ENCODE peak calls at places on chromosomes 3 and 15, in seven cellular contexts. One of them, this sample, is unnamed. For H3K4me1, the result is how much of the 10 kb centered on the place peaks cover.

GRCh38 chr15:70313099-70314017 is 215.6 kb upstream of the TLE3 start:
- DNase-seq in IMR-90: no peak
- DNase-seq in A549: no peak
- DNase-seq in psoas muscle: no peak
- DNase-seq in pancreas: no peak
- DNase-seq in body of pancreas: no peak
- DNase-seq in fibroblast of lung: no peak
- DNase-seq in this sample: no peak

GRCh38 chr15:45023659-45024320 is 795 bp downstream of the SORD start:
- DNase-seq in IMR-90: peak
- DNase-seq in A549: peak
- DNase-seq in psoas muscle: no peak
- DNase-seq in pancreas: no peak
- DNase-seq in body of pancreas: no peak
- DNase-seq in fibroblast of lung: peak
- DNase-seq in this sample: no peak

GRCh38 chr15:50940506-50940905 is 32.0 kb downstream of the AP4E1 start:
- DNase-seq in IMR-90: peak
- DNase-seq in A549: peak
- DNase-seq in psoas muscle: no peak
- DNase-seq in pancreas: no peak
- DNase-seq in body of pancreas: no peak
- DNase-seq in fibroblast of lung: peak
- DNase-seq in this sample: no peak

GRCh38 chr3:55201729-55202128 is 273.9 kb upstream of the LRTM1 start:
- DNase-seq in IMR-90: peak
- DNase-seq in A549: no peak
- DNase-seq in psoas muscle: no peak
- DNase-seq in pancreas: no peak
- DNase-seq in body of pancreas: no peak
- DNase-seq in fibroblast of lung: no peak
- DNase-seq in this sample: no peak

GRCh38 chr15:64279131-64279530 is 76.8 kb downstream of the CSNK1G1 start:
- DNase-seq in IMR-90: peak
- DNase-seq in A549: no peak
- DNase-seq in psoas muscle: no peak
- DNase-seq in pancreas: no peak
- DNase-seq in body of pancreas: no peak
- DNase-seq in fibroblast of lung: peak
- DNase-seq in this sample: no peak

GRCh38 chr3:50652709-50653108 is 22.0 kb upstream of the DOCK3 start:
- DNase-seq in IMR-90: peak
- DNase-seq in A549: peak
- DNase-seq in psoas muscle: peak
- DNase-seq in pancreas: no peak
- DNase-seq in body of pancreas: peak
- DNase-seq in fibroblast of lung: no peak
- DNase-seq in this sample: no peak

GRCh38 chr3:59422312-59422711 is 372.5 kb upstream of the CFAP20DC start:
- DNase-seq in IMR-90: peak
- DNase-seq in A549: no peak
- DNase-seq in psoas muscle: no peak
- DNase-seq in pancreas: no peak
- DNase-seq in body of pancreas: no peak
- DNase-seq in fibroblast of lung: peak
- DNase-seq in this sample: no peak

GRCh38 chr3:122132949-122133540 is 50.4 kb upstream of the CASR start:
- DNase-seq in IMR-90: no peak
- DNase-seq in A549: no peak
- DNase-seq in psoas muscle: no peak
- DNase-seq in pancreas: no peak
- DNase-seq in body of pancreas: peak
- DNase-seq in fibroblast of lung: no peak
- DNase-seq in this sample: no peak

GRCh38 chr3:20622304-20622703 is 436.3 kb upstream of the SGO1 start:
- DNase-seq in IMR-90: peak
- DNase-seq in A549: no peak
- DNase-seq in psoas muscle: no peak
- DNase-seq in pancreas: no peak
- DNase-seq in body of pancreas: no peak
- DNase-seq in fibroblast of lung: peak
- DNase-seq in this sample: no peak

GRCh38 chr15:55320963-55321362 is 1.9 kb downstream of the PIGB start:
- DNase-seq in IMR-90: no peak
- DNase-seq in A549: no peak
- DNase-seq in psoas muscle: no peak
- DNase-seq in pancreas: no peak
- DNase-seq in body of pancreas: no peak
- DNase-seq in fibroblast of lung: no peak
- DNase-seq in this sample: no peak

GRCh38 chr15:40594429-40594836 is 384 bp downstream of the KNL1 start:
- DNase-seq in IMR-90: peak
- DNase-seq in A549: peak
- DNase-seq in psoas muscle: peak
- DNase-seq in pancreas: peak
- DNase-seq in body of pancreas: peak
- DNase-seq in fibroblast of lung: peak
- DNase-seq in this sample: no peak

GRCh38 chr3:75180235-75180944 is 483.7 kb upstream of the FRG2C start:
- DNase-seq in IMR-90: no peak
- DNase-seq in A549: no peak
- DNase-seq in psoas muscle: no peak
- DNase-seq in pancreas: no peak
- DNase-seq in body of pancreas: no peak
- DNase-seq in fibroblast of lung: no peak
- DNase-seq in this sample: no peak

GRCh38 chr15:100772478-100773378 is 106.9 kb upstream of the ALDH1A3 start:
- DNase-seq in IMR-90: no peak
- DNase-seq in A549: no peak
- DNase-seq in psoas muscle: no peak
- DNase-seq in pancreas: no peak
- DNase-seq in body of pancreas: no peak
- DNase-seq in fibroblast of lung: peak
- DNase-seq in this sample: no peak

GRCh38 chr3:184419171-184419570 is 39.3 kb downstream of the CHRD start:
- DNase-seq in IMR-90: no peak
- DNase-seq in A549: no peak
- DNase-seq in psoas muscle: no peak
- DNase-seq in pancreas: no peak
- DNase-seq in body of pancreas: no peak
- DNase-seq in fibroblast of lung: no peak
- DNase-seq in this sample: no peak

GRCh38 chr3:152405915-152406802 is 137.4 kb downstream of the MBNL1 start:
- DNase-seq in IMR-90: peak
- DNase-seq in A549: peak
- DNase-seq in psoas muscle: no peak
- DNase-seq in pancreas: no peak
- DNase-seq in body of pancreas: no peak
- DNase-seq in fibroblast of lung: peak
- DNase-seq in this sample: no peak

GRCh38 chr15:68583936-68584703 is 5.3 kb downstream of the CORO2B start:
- DNase-seq in IMR-90: no peak
- DNase-seq in A549: no peak
- DNase-seq in psoas muscle: no peak
- DNase-seq in pancreas: no peak
- DNase-seq in body of pancreas: no peak
- DNase-seq in fibroblast of lung: no peak
- DNase-seq in this sample: no peak

GRCh38 chr15:90987561-90988141 is 6.7 kb downstream of the PRC1 start:
- DNase-seq in IMR-90: no peak
- DNase-seq in A549: no peak
- DNase-seq in psoas muscle: no peak
- DNase-seq in pancreas: no peak
- DNase-seq in body of pancreas: no peak
- DNase-seq in fibroblast of lung: peak
- DNase-seq in this sample: no peak

GRCh38 chr3:98901032-98901464 is 447 bp downstream of the DCBLD2 start:
- DNase-seq in IMR-90: peak
- DNase-seq in A549: peak
- DNase-seq in psoas muscle: peak
- DNase-seq in pancreas: peak
- DNase-seq in body of pancreas: peak
- DNase-seq in fibroblast of lung: peak
- DNase-seq in this sample: peak

GRCh38 chr3:4511491-4512251 is 18.5 kb downstream of the ITPR1 start:
- DNase-seq in IMR-90: no peak
- DNase-seq in A549: no peak
- DNase-seq in psoas muscle: no peak
- DNase-seq in pancreas: no peak
- DNase-seq in body of pancreas: no peak
- DNase-seq in fibroblast of lung: no peak
- DNase-seq in this sample: no peak

GRCh38 chr3:194913281-194913680 is 227.6 kb downstream of the FAM43A start:
- DNase-seq in IMR-90: no peak
- DNase-seq in A549: no peak
- DNase-seq in psoas muscle: no peak
- DNase-seq in pancreas: no peak
- DNase-seq in body of pancreas: no peak
- DNase-seq in fibroblast of lung: no peak
- DNase-seq in this sample: no peak

GRCh38 chr3:161270991-161271390 is 49.9 kb downstream of the NMD3 start:
- DNase-seq in IMR-90: no peak
- DNase-seq in A549: no peak
- DNase-seq in psoas muscle: no peak
- DNase-seq in pancreas: no peak
- DNase-seq in body of pancreas: no peak
- DNase-seq in fibroblast of lung: no peak
- DNase-seq in this sample: no peak

GRCh38 chr15:96264801-96265515 is 65.5 kb upstream of the NR2F2 start:
- DNase-seq in IMR-90: peak
- DNase-seq in A549: peak
- DNase-seq in psoas muscle: no peak
- DNase-seq in pancreas: no peak
- DNase-seq in body of pancreas: no peak
- DNase-seq in fibroblast of lung: peak
- DNase-seq in this sample: no peak

GRCh38 chr3:17431004-17431403 is 311.4 kb downstream of the TBC1D5 start:
- DNase-seq in IMR-90: peak
- DNase-seq in A549: peak
- DNase-seq in psoas muscle: no peak
- DNase-seq in pancreas: no peak
- DNase-seq in body of pancreas: no peak
- DNase-seq in fibroblast of lung: peak
- DNase-seq in this sample: no peak

DNA sequence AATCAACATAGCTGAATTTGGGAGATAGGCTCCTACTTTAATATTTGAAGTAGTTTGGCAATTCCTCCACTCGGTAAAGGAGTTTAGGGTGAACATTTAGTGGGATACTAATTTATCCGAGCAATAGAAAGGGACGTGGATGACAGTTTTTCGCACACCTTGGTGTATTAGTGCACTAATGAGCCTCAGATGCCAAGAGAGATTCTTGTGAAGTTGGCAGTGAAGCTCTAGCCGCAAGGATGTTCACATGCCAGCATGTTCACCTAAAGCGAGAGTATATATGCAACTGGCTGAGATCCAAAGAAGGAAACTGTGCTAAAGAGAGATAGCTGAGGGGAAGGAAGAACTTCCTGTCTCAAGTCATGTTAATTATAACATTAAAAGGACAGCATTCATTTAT is 58.5 kb downstream of the TGFBR2 start:
- DNase-seq in IMR-90: no peak
- DNase-seq in A549: no peak
- DNase-seq in psoas muscle: no peak
- DNase-seq in pancreas: no peak
- DNase-seq in body of pancreas: no peak
- DNase-seq in fibroblast of lung: no peak
- DNase-seq in this sample: no peak
- H3K4me1 ChIP-seq in IMR-90: under half
- H3K4me1 ChIP-seq in A549: half or more
- H3K4me1 ChIP-seq in psoas muscle: under half
- H3K4me1 ChIP-seq in pancreas: under half
- H3K4me1 ChIP-seq in body of pancreas: under half
- H3K4me1 ChIP-seq in fibroblast of lung: under half
- H3K4me1 ChIP-seq in this sample: half or more

GRCh38 chr3:141402476-141403171 is 34.3 kb downstream of the ZBTB38 start:
- DNase-seq in IMR-90: peak
- DNase-seq in A549: peak
- DNase-seq in psoas muscle: peak
- DNase-seq in pancreas: peak
- DNase-seq in body of pancreas: peak
- DNase-seq in fibroblast of lung: peak
- DNase-seq in this sample: no peak

GRCh38 chr3:141401584-141402475 is 33.5 kb downstream of the ZBTB38 start:
- DNase-seq in IMR-90: no peak
- DNase-seq in A549: peak
- DNase-seq in psoas muscle: peak
- DNase-seq in pancreas: peak
- DNase-seq in body of pancreas: peak
- DNase-seq in fibroblast of lung: peak
- DNase-seq in this sample: no peak

GRCh38 chr3:141399200-141399599 is 30.9 kb downstream of the ZBTB38 start:
- DNase-seq in IMR-90: no peak
- DNase-seq in A549: no peak
- DNase-seq in psoas muscle: no peak
- DNase-seq in pancreas: no peak
- DNase-seq in body of pancreas: no peak
- DNase-seq in fibroblast of lung: peak
- DNase-seq in this sample: no peak

GRCh38 chr3:141399979-141400971 is 32.0 kb downstream of the ZBTB38 start:
- DNase-seq in IMR-90: no peak
- DNase-seq in A549: peak
- DNase-seq in psoas muscle: no peak
- DNase-seq in pancreas: no peak
- DNase-seq in body of pancreas: no peak
- DNase-seq in fibroblast of lung: no peak
- DNase-seq in this sample: no peak

GRCh38 chr3:141401095-141401494 is 32.8 kb downstream of the ZBTB38 start:
- DNase-seq in IMR-90: no peak
- DNase-seq in A549: no peak
- DNase-seq in psoas muscle: no peak
- DNase-seq in pancreas: no peak
- DNase-seq in body of pancreas: no peak
- DNase-seq in fibroblast of lung: no peak
- DNase-seq in this sample: no peak
- TF ChIP-seq CTCF in IMR-90: no peak
- TF ChIP-seq CTCF in A549: no peak
- TF ChIP-seq CTCF in psoas muscle: no peak
- TF ChIP-seq CTCF in pancreas: no peak
- TF ChIP-seq CTCF in body of pancreas: no peak
- TF ChIP-seq CTCF in fibroblast of lung: no peak
- TF ChIP-seq CTCF in this sample: no peak

DNA sequence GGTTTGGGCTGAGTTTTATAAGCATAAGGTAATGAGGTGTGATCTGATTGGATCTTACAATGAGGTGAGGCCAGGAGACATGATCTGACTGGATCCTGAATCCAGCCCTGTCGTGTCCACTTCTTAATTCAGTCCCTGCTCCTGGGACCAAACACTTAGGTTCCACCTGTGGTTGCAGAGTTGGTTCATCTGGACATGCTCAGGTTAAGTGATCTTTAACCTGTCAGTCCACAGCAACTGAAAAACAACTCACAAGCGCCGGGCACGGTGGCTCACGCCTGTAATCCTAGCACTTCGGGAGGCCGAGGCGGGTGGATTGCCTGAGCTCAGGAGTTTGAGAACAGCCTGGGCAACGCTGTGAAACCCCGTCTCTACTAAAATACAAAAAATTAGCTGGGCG is 679.3 kb upstream of the ALCAM start:
- DNase-seq in IMR-90: no peak
- DNase-seq in A549: no peak
- DNase-seq in psoas muscle: no peak
- DNase-seq in pancreas: no peak
- DNase-seq in body of pancreas: no peak
- DNase-seq in fibroblast of lung: no peak
- DNase-seq in this sample: no peak
- H3K4me3 ChIP-seq in IMR-90: no peak
- H3K4me3 ChIP-seq in A549: no peak
- H3K4me3 ChIP-seq in psoas muscle: no peak
- H3K4me3 ChIP-seq in pancreas: no peak
- H3K4me3 ChIP-seq in body of pancreas: no peak
- H3K4me3 ChIP-seq in fibroblast of lung: no peak
- H3K4me3 ChIP-seq in this sample: no peak

GRCh38 chr15:99427668-99428361 is 138.0 kb upstream of the MEF2A start:
- DNase-seq in IMR-90: no peak
- DNase-seq in A549: no peak
- DNase-seq in psoas muscle: no peak
- DNase-seq in pancreas: no peak
- DNase-seq in body of pancreas: no peak
- DNase-seq in fibroblast of lung: no peak
- DNase-seq in this sample: no peak
- H3K4me1 ChIP-seq in IMR-90: under half
- H3K4me1 ChIP-seq in A549: under half
- H3K4me1 ChIP-seq in psoas muscle: under half
- H3K4me1 ChIP-seq in pancreas: under half
- H3K4me1 ChIP-seq in body of pancreas: under half
- H3K4me1 ChIP-seq in fibroblast of lung: under half
- H3K4me1 ChIP-seq in this sample: under half